ENCODE peak calls at places on chromosome 1, in five cellular contexts. L, R, C, T and I are unnamed samples.

GRCh38 chr1:169899519-169900217 is 6.0 kb upstream of the SCYL3 start:
- DNase-seq in L (no peak), R (no peak), C (no peak), T (no peak), I (no peak)

GRCh38 chr1:30902653-30903290 is 5.8 kb downstream of the SDC3 start:
- DNase-seq in L (no peak), R (no peak), C (no peak), T (no peak), I (no peak)

GRCh38 chr1:66980745-66981367 is 56.1 kb downstream of the MIER1 start:
- DNase-seq in L (no peak), R (no peak), C (no peak), T (peak; percentile 75), I (no peak)

GRCh38 chr1:239237912-239238311 is 148.5 kb upstream of the CHRM3 start:
- DNase-seq in L (no peak), R (no peak), C (no peak), T (no peak), I (no peak)

GRCh38 chr1:52554756-52555155 is 1.9 kb upstream of the TUT4 start:
- DNase-seq in L (no peak), R (no peak), C (no peak), T (no peak), I (no peak)

GRCh38 chr1:66353207-66353606 is 180.7 kb upstream of the SGIP1 start:
- DNase-seq in L (no peak), R (no peak), C (no peak), T (no peak), I (no peak)

GRCh38 chr1:11841245-11842153 is 6.1 kb downstream of the NPPA start:
- DNase-seq in L (no peak), R (no peak), C (no peak), T (no peak), I (no peak)

GRCh38 chr1:9466780-9467755 is 72.2 kb upstream of the SLC25A33 start:
- DNase-seq in L (no peak), R (no peak), C (no peak), T (peak; percentile 69), I (no peak)